ENCODE peak calls at places on chromosome 1, in four cellular contexts. J is K562, P is H1, V is HepG2. H is an unnamed sample.

GRCh38 chr1:152411846-152412245 is 2.2 kb downstream of the CRNN start:
- DNase-seq in V (no peak), P (no peak), J (no peak), H (no peak)

GRCh38 chr1:197736689-197737088 is 38.6 kb downstream of the DENND1B start:
- DNase-seq in V (no peak), J (no peak), P (no peak), H (no peak)

GRCh38 chr1:57578099-57578498 is 154.2 kb upstream of the DAB1 start:
- DNase-seq in P (no peak), V (no peak), J (no peak), H (no peak)

GRCh38 chr1:27042670-27043069 is 30.0 kb upstream of the TENT5B start:
- DNase-seq in P (no peak), V (no peak), J (no peak), H (no peak)

GRCh38 chr1:192516776-192517297 is 58.7 kb upstream of the RGS1 start:
- DNase-seq in P (no peak), J (no peak), V (no peak), H (no peak)

GRCh38 chr1:119204169-119204568 is 63.7 kb upstream of the WARS2 start:
- DNase-seq in V (no peak), J (no peak), P (no peak), H (no peak)

GRCh38 chr1:43239484-43239883 is 30.3 kb upstream of the TMEM125 start:
- DNase-seq in J (no peak), P (no peak), V (no peak), H (no peak)

GRCh38 chr1:153506831-153507413 is 28.9 kb downstream of the S100A6 start:
- DNase-seq in P (no peak), V (peak), J (no peak), H (no peak)

GRCh38 chr1:64516301-64516700 is 46.4 kb downstream of the CACHD1 start:
- DNase-seq in V (no peak), P (no peak), J (no peak), H (no peak)

GRCh38 chr1:201737350-201738060 is 91.5 kb upstream of the IPO9 start:
- DNase-seq in J (no peak), P (no peak), V (no peak), H (no peak)

GRCh38 chr1:15409400-15410222 is at the start of gene EFHD2:
- DNase-seq in J (peak), P (peak), V (peak), H (peak)

GRCh38 chr1:230807029-230807428 is 59.8 kb downstream of the CAPN9 start:
- DNase-seq in P (peak), V (no peak), J (no peak), H (no peak)

GRCh38 chr1:84796201-84796600 is 96.8 kb downstream of the LPAR3 start:
- DNase-seq in J (no peak), P (no peak), V (peak), H (no peak)

GRCh38 chr1:159795534-159795933 is 6.6 kb upstream of the FCRL6 start:
- DNase-seq in J (no peak), P (no peak), V (no peak), H (no peak)

GRCh38 chr1:159802060-159802459 is at the start of gene FCRL6:
- DNase-seq in J (no peak), V (no peak), P (no peak), H (no peak)

GRCh38 chr1:159800177-159800935 is 1.8 kb upstream of the FCRL6 start:
- DNase-seq in J (no peak), P (no peak), V (no peak), H (no peak)

GRCh38 chr1:159799446-159799985 is 2.6 kb upstream of the FCRL6 start:
- DNase-seq in J (no peak), V (no peak), P (no peak), H (no peak)

GRCh38 chr1:159798893-159799292 is 3.3 kb upstream of the FCRL6 start:
- DNase-seq in P (peak), V (peak), J (peak), H (peak)
- TF ChIP-seq SP1 in P (peak), V (no peak), J (no peak), H (no peak)

DNA sequence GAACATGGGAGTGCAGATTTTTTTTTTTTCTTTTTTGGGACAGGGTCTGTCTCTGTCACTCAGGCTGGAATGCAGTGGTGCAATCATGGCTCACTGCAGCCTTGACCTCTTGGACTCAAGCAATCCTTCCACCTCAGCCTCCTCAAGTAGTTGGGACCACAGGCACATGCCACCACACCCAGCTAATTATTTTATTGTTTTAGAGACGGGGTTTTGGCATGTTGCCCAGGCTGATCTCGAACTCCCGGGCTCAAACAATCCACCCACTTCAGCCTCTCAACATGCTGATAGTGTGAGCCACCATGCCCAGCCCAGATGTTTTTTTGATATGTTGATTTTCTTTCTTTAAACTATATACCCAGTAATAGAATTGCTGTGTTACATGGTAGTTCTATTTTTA is 57.7 kb downstream of the RGSL1 start:
- DNase-seq in J (no peak), V (no peak), P (no peak), H (no peak)
- TF ChIP-seq JUN in J (no peak), V (no peak), P (no peak), H (no peak)

GRCh38 chr1:5271264-5271663 is 616.9 kb downstream of the AJAP1 start:
- DNase-seq in J (no peak), V (no peak), P (no peak), H (no peak)

GRCh38 chr1:5265416-5266075 is 611.1 kb downstream of the AJAP1 start:
- DNase-seq in P (no peak), J (no peak), V (no peak), H (no peak)

GRCh38 chr1:5269901-5270300 is 615.5 kb downstream of the AJAP1 start:
- DNase-seq in J (no peak), V (no peak), P (no peak), H (no peak)

GRCh38 chr1:5273280-5274003 is 619.0 kb downstream of the AJAP1 start:
- DNase-seq in V (no peak), P (no peak), J (no peak), H (no peak)

GRCh38 chr1:5267603-5268235 is 613.3 kb downstream of the AJAP1 start:
- DNase-seq in J (no peak), P (peak), V (no peak), H (no peak)
- TF ChIP-seq SP1 in J (no peak), P (no peak), V (no peak), H (no peak)

DNA sequence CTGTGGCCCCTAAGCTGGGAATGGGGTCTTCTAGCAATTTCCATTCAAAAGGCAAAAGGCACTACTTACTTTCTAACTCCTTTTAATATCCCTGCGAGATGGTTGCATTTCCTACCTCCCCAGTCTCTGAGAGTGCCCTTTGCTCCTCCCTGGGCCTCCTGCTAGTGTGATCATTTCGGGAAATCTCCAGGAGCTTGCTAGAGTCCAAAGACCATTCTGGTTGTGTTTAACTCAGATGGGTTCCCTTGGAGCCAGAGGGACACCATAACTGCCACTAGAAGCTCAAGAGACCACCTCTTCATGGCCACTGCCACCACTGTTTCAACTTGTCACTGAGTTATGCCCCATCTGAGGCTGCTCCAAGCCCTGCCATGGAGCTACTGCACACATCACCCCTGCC is 34.4 kb upstream of the CYP4B1 start:
- DNase-seq in P (no peak), V (no peak), J (no peak), H (no peak)
- TF ChIP-seq JUN in P (no peak), V (no peak), J (no peak), H (no peak)

DNA sequence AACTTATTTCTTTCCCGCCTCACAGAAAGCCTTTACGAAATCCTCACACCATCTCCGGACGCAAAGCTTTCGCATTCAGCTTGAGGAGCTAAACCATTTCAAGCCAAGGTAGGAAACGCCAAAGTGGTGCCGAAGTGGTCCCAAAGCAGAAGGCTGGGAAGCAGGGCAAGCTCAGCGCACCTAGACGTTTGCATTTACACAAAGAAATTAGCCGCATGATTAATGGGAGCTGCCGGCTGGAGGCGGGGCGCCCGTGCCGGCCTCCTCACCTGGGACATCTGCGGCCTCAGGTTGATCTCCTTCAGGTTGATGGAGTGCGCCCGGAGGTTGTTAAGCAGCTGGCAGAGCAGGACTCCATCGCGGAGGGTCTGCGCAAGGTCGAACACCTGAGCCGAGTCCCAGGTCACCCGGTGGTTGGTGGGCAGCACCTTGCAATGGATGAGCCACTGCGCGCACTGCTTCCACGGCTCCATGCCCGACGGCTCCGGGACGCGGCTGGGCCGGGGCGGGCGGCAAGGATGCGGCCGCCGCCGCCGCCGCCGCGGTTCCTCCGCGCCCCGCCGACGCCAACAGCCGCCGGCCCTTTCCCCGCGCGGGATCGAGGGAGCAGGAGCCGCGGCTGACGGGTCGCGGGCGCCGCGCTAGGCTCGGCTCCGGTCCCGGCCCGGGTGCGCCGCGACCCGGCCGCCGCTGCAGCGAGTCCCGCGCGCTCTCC is 426 bp downstream of the VAV3 start:
- DNase-seq in J (no peak), P (peak), V (no peak), H (peak)
- TF ChIP-seq SP1 in J (no peak), P (no peak), V (no peak), H (no peak)

GRCh38 chr1:221992427-221992826 is 250.5 kb upstream of the DUSP10 start:
- DNase-seq in V (no peak), J (no peak), P (no peak), H (no peak)

GRCh38 chr1:221993444-221993948 is 251.6 kb upstream of the DUSP10 start:
- DNase-seq in J (no peak), V (no peak), P (no peak), H (no peak)

GRCh38 chr1:221989741-221990140 is 247.9 kb upstream of the DUSP10 start:
- DNase-seq in V (no peak), J (no peak), P (no peak), H (no peak)

GRCh38 chr1:221988829-221989228 is 246.9 kb upstream of the DUSP10 start:
- DNase-seq in P (no peak), V (no peak), J (no peak), H (no peak)

GRCh38 chr1:221991221-221991620 is 249.3 kb upstream of the DUSP10 start:
- DNase-seq in P (no peak), V (no peak), J (no peak), H (no peak)
- TF ChIP-seq JUN in P (no peak), V (no peak), J (no peak), H (no peak)

H was measured in WTC11.